ENCODE peak calls at places on chromosomes 7 and 10, in four cellular contexts. One of them, this sample, is unnamed.

GRCh38 chr10:23361665-23362064 is 17.1 kb upstream of the C10orf67 start:
- DNase-seq in AG09319: no peak
- DNase-seq in activated T-helper 1 cell treated with anti-CD3 and anti-CD28 coated beads, Interleukin-12 subunit alpha, Interleukin-12 subunit beta, Interleukin-2, Interleukin-4 antibody, amounts not matched to agents 30 ng/mL and 10 ng/mL and 1 ng/mL, durations not matched to agents 14 hours and 24 hours and 36 hours: no peak
- DNase-seq in cardiac muscle cell: no peak
- DNase-seq in this sample: no peak

GRCh38 chr10:4663162-4663992 is 162.6 kb upstream of the AKR1E2 start:
- DNase-seq in activated T-helper 1 cell treated with anti-CD3 and anti-CD28 coated beads, Interleukin-12 subunit alpha, Interleukin-12 subunit beta, Interleukin-2, Interleukin-4 antibody, amounts not matched to agents 30 ng/mL and 10 ng/mL and 1 ng/mL, durations not matched to agents 14 hours and 24 hours and 36 hours: no peak
- DNase-seq in AG09319: peak; percentile 95
- DNase-seq in cardiac muscle cell: peak; percentile 98
- DNase-seq in this sample: no peak

GRCh38 chr10:43112608-43112961 is 25.7 kb upstream of the CSGALNACT2 start:
- DNase-seq in cardiac muscle cell: no peak
- DNase-seq in AG09319: no peak
- DNase-seq in activated T-helper 1 cell treated with anti-CD3 and anti-CD28 coated beads, Interleukin-12 subunit alpha, Interleukin-12 subunit beta, Interleukin-2, Interleukin-4 antibody, amounts not matched to agents 30 ng/mL and 10 ng/mL and 1 ng/mL, durations not matched to agents 14 hours and 24 hours and 36 hours: no peak
- DNase-seq in this sample: no peak

GRCh38 chr10:132476146-132477065 is 61.2 kb upstream of the INPP5A start:
- DNase-seq in AG09319: no peak
- DNase-seq in cardiac muscle cell: no peak
- DNase-seq in activated T-helper 1 cell treated with anti-CD3 and anti-CD28 coated beads, Interleukin-12 subunit alpha, Interleukin-12 subunit beta, Interleukin-2, Interleukin-4 antibody, amounts not matched to agents 30 ng/mL and 10 ng/mL and 1 ng/mL, durations not matched to agents 14 hours and 24 hours and 36 hours: no peak
- DNase-seq in this sample: no peak

GRCh38 chr10:105183506-105183905 is 542.4 kb downstream of the SORCS3 start:
- DNase-seq in cardiac muscle cell: no peak
- DNase-seq in AG09319: no peak
- DNase-seq in activated T-helper 1 cell treated with anti-CD3 and anti-CD28 coated beads, Interleukin-12 subunit alpha, Interleukin-12 subunit beta, Interleukin-2, Interleukin-4 antibody, amounts not matched to agents 30 ng/mL and 10 ng/mL and 1 ng/mL, durations not matched to agents 14 hours and 24 hours and 36 hours: no peak
- DNase-seq in this sample: no peak

GRCh38 chr10:35890061-35890969 is 248.2 kb upstream of the FZD8 start:
- DNase-seq in activated T-helper 1 cell treated with anti-CD3 and anti-CD28 coated beads, Interleukin-12 subunit alpha, Interleukin-12 subunit beta, Interleukin-2, Interleukin-4 antibody, amounts not matched to agents 30 ng/mL and 10 ng/mL and 1 ng/mL, durations not matched to agents 14 hours and 24 hours and 36 hours: no peak
- DNase-seq in cardiac muscle cell: no peak
- DNase-seq in AG09319: no peak
- DNase-seq in this sample: no peak

GRCh38 chr7:39353615-39354376 is 212.4 kb upstream of the YAE1 start:
- DNase-seq in activated T-helper 1 cell treated with anti-CD3 and anti-CD28 coated beads, Interleukin-12 subunit alpha, Interleukin-12 subunit beta, Interleukin-2, Interleukin-4 antibody, amounts not matched to agents 30 ng/mL and 10 ng/mL and 1 ng/mL, durations not matched to agents 14 hours and 24 hours and 36 hours: no peak
- DNase-seq in AG09319: no peak
- DNase-seq in cardiac muscle cell: peak; percentile 78
- DNase-seq in this sample: no peak

GRCh38 chr7:78083466-78084120 is 285.0 kb downstream of the PHTF2 start:
- DNase-seq in activated T-helper 1 cell treated with anti-CD3 and anti-CD28 coated beads, Interleukin-12 subunit alpha, Interleukin-12 subunit beta, Interleukin-2, Interleukin-4 antibody, amounts not matched to agents 30 ng/mL and 10 ng/mL and 1 ng/mL, durations not matched to agents 14 hours and 24 hours and 36 hours: no peak
- DNase-seq in AG09319: no peak
- DNase-seq in cardiac muscle cell: no peak
- DNase-seq in this sample: no peak

GRCh38 chr7:18175801-18176450 is 148.3 kb upstream of the PRPS1L1 start:
- DNase-seq in AG09319: no peak
- DNase-seq in activated T-helper 1 cell treated with anti-CD3 and anti-CD28 coated beads, Interleukin-12 subunit alpha, Interleukin-12 subunit beta, Interleukin-2, Interleukin-4 antibody, amounts not matched to agents 30 ng/mL and 10 ng/mL and 1 ng/mL, durations not matched to agents 14 hours and 24 hours and 36 hours: no peak
- DNase-seq in cardiac muscle cell: peak; percentile 54
- DNase-seq in this sample: no peak

GRCh38 chr7:78326870-78327269 is 528.3 kb downstream of the PHTF2 start:
- DNase-seq in activated T-helper 1 cell treated with anti-CD3 and anti-CD28 coated beads, Interleukin-12 subunit alpha, Interleukin-12 subunit beta, Interleukin-2, Interleukin-4 antibody, amounts not matched to agents 30 ng/mL and 10 ng/mL and 1 ng/mL, durations not matched to agents 14 hours and 24 hours and 36 hours: no peak
- DNase-seq in cardiac muscle cell: peak; percentile 0
- DNase-seq in AG09319: no peak
- DNase-seq in this sample: no peak

GRCh38 chr7:42714361-42714760 is 197.5 kb downstream of the C7orf25 start:
- DNase-seq in activated T-helper 1 cell treated with anti-CD3 and anti-CD28 coated beads, Interleukin-12 subunit alpha, Interleukin-12 subunit beta, Interleukin-2, Interleukin-4 antibody, amounts not matched to agents 30 ng/mL and 10 ng/mL and 1 ng/mL, durations not matched to agents 14 hours and 24 hours and 36 hours: no peak
- DNase-seq in AG09319: no peak
- DNase-seq in cardiac muscle cell: no peak
- DNase-seq in this sample: no peak

GRCh38 chr7:80722596-80723141 is 84.2 kb downstream of the CD36 start:
- DNase-seq in cardiac muscle cell: peak; percentile 98
- DNase-seq in activated T-helper 1 cell treated with anti-CD3 and anti-CD28 coated beads, Interleukin-12 subunit alpha, Interleukin-12 subunit beta, Interleukin-2, Interleukin-4 antibody, amounts not matched to agents 30 ng/mL and 10 ng/mL and 1 ng/mL, durations not matched to agents 14 hours and 24 hours and 36 hours: no peak
- DNase-seq in AG09319: peak; percentile 89
- DNase-seq in this sample: no peak

GRCh38 chr7:6166443-6166871 is 106.0 kb downstream of the CYTH3 start:
- DNase-seq in AG09319: no peak
- DNase-seq in cardiac muscle cell: no peak
- DNase-seq in activated T-helper 1 cell treated with anti-CD3 and anti-CD28 coated beads, Interleukin-12 subunit alpha, Interleukin-12 subunit beta, Interleukin-2, Interleukin-4 antibody, amounts not matched to agents 30 ng/mL and 10 ng/mL and 1 ng/mL, durations not matched to agents 14 hours and 24 hours and 36 hours: no peak
- DNase-seq in this sample: no peak

GRCh38 chr7:132739271-132739955 is 163.1 kb upstream of the PLXNA4 start:
- DNase-seq in activated T-helper 1 cell treated with anti-CD3 and anti-CD28 coated beads, Interleukin-12 subunit alpha, Interleukin-12 subunit beta, Interleukin-2, Interleukin-4 antibody, amounts not matched to agents 30 ng/mL and 10 ng/mL and 1 ng/mL, durations not matched to agents 14 hours and 24 hours and 36 hours: no peak
- DNase-seq in cardiac muscle cell: peak; percentile 93
- DNase-seq in AG09319: peak; percentile 60
- DNase-seq in this sample: no peak